ENCODE peak calls at places on chromosome 9, in six cellular contexts. X is ovary, Y is GM12865, Q is mammary epithelial cell, H is astrocyte of the spinal cord, F is neural crest cell. I is an unnamed sample.

GRCh38 chr9:89428901-89429890 is 68.7 kb downstream of the SEMA4D start:
- DNase-seq in X (no peak), Y (peak; percentile 86), Q (no peak), H (no peak), F (no peak), I (no peak)

GRCh38 chr9:26949604-26950003 is 2.6 kb upstream of the PLAA start:
- DNase-seq in X (no peak), Y (no peak), Q (peak; percentile 84), H (no peak), F (no peak), I (no peak)

GRCh38 chr9:18256574-18256973 is 217.4 kb upstream of the ADAMTSL1 start:
- DNase-seq in X (no peak), Y (no peak), Q (no peak), H (peak; percentile 43), F (no peak), I (no peak)

GRCh38 chr9:136858844-136859757 is 7.0 kb downstream of the MAMDC4 start:
- DNase-seq in X (no peak), Y (no peak), Q (peak; percentile 40), H (peak; percentile 41), F (no peak), I (no peak)

GRCh38 chr9:93308676-93309075 is 124.7 kb downstream of the WNK2 start:
- DNase-seq in X (no peak), Y (no peak), Q (no peak), H (no peak), F (no peak), I (no peak)

GRCh38 chr9:22041792-22042191 is 32.7 kb upstream of the CDKN2B start:
- DNase-seq in X (no peak), Y (no peak), Q (peak; percentile 94), H (no peak), F (no peak), I (no peak)

GRCh38 chr9:89477811-89478583 is 19.9 kb downstream of the SEMA4D start:
- DNase-seq in X (peak; percentile 36), Y (peak; percentile 47), Q (peak; percentile 26), H (peak; percentile 83), F (no peak), I (no peak)

GRCh38 chr9:93321220-93321610 is 130.3 kb upstream of the FAM120A start:
- DNase-seq in X (no peak), Y (no peak), Q (no peak), H (no peak), F (no peak), I (no peak)

GRCh38 chr9:135827866-135828580 is 79.3 kb downstream of the CAMSAP1 start:
- DNase-seq in X (no peak), Y (no peak), Q (no peak), H (no peak), F (no peak), I (no peak)

GRCh38 chr9:5551771-5552170 is 41.4 kb downstream of the PDCD1LG2 start:
- DNase-seq in X (no peak), Y (no peak), Q (no peak), H (peak; percentile 37), F (no peak), I (no peak)

GRCh38 chr9:124506931-124507879 is at the start of gene NR5A1:
- DNase-seq in X (peak; percentile 76), Y (no peak), Q (no peak), H (no peak), F (no peak), I (no peak)

GRCh38 chr9:121735792-121736130 is 84.3 kb downstream of the DAB2IP start:
- DNase-seq in X (no peak), Y (no peak), Q (peak; percentile 62), H (no peak), F (no peak), I (no peak)

GRCh38 chr9:126502417-126503332 is 111.1 kb upstream of the LMX1B start:
- DNase-seq in X (no peak), Y (no peak), Q (no peak), H (no peak), F (no peak), I (no peak)

DNA sequence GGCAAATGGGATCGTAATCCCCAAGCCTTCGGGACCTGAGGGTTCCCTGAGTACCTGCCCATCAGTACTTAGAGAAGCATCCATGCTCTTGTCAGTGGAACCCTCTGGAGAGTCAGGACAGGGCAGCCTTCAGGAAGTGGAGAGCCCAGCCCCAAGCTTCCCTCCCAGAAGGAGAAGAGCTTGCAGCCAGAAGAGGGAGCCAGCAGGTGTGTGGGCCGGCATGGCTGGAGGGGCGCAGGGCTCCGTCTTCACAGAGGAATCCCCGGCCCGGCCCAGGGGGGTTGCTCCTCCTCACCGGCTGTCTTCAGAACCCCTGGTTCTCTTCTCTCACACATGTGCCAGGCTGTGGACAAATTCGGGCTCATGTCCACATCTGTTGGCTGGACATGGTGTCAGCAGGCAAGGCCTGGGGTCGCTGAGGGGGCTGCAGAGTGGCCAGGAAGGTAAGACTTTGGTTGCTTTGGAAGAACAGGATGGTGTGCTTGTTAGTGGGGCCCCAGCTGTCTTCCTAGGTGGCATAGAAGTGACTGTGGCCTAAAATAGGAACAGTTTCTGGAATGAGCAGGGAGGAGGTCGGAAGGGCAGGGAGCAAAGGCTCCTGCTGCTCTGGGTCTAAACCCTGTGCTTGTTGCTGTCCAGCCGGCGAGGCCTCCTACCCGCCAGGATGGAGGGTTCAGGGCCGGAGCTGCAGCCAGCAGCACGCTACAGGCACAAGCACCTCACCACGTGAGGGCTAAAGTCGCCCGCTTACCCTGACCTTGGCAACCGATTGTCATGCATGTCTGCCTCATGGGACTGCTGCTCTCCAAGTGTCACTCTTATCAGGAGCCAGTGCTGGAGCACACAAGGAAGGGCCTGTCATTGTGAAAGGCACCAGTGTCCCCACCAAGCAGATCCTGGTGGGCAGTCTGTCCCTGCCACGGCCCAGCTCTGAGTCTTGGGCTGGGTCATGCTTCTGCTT is 58.7 kb upstream of the RXRA start:
- DNase-seq in X (no peak), Y (no peak), Q (no peak), H (no peak), F (no peak), I (no peak)
- TF ChIP-seq CTCF in X (no peak), Y (no peak), Q (peak; percentile 9), H (peak; percentile 11), F (no peak), I (peak; percentile 22)

DNA sequence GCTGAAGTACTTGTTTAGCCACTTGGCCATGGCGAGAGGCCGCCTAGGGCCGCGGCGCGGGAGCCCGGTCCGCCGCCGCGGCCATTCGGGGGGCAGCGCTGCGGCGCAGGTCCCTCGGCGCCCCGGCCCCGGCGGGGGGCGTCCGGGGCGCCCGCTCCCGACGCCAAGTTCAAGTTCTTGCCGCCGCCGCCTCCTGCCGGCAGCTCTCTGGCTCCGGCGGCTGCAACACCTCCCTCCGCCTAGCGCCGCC is 486 bp downstream of the SHB start:
- DNase-seq in X (peak; percentile 38), Y (peak; percentile 67), Q (peak; percentile 57), H (peak; percentile 71), F (peak; percentile 22), I (no peak)
- TF ChIP-seq CTCF in X (no peak), Y (peak; percentile 46), Q (peak; percentile 60), H (peak; percentile 62), F (peak; percentile 58), I (peak; percentile 25)

DNA sequence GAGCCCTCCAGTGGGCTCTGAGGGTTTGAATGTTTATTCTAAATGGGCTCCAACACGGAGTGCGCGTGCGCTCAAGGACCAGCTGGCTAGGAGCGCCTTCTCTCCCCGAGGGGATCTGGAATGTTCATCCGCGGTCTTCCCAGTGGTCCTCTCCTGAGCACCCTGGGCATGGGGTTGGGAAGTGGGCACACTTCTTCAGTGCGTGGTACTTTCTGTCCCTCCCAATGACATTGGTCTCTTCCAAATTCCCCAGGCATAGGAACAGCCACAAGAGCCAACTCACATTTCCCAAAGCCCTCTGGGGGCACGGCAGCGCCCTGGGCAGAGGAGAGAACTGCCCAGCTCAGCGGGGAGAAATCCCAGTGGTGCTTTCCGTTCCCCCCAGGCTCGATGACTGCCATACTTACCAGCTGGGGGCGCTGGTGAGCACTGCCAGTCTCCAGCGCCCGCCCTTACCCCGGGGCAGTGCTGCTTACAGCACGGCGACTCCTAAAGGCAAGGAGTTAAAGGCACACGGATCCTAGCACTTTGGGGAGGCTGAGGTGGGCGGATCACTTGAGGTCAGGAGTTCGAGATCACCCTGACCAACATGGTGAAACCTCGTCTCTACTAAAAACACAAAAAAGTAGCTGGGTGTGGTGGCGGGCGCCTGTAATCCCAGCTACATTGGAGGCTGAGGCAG is 29.9 kb upstream of the OBP2B start:
- DNase-seq in X (peak; percentile 80), Y (peak; percentile 58), Q (peak; percentile 31), H (peak; percentile 8), F (peak; percentile 61), I (peak; percentile 60)
- TF ChIP-seq CTCF in X (peak; percentile 76), Y (peak; percentile 52), Q (peak; percentile 60), H (peak; percentile 60), F (peak; percentile 83), I (peak; percentile 43)

GRCh38 chr9:129221233-129221632 is 43.2 kb upstream of the IER5L start:
- DNase-seq in X (no peak), Y (peak; percentile 78), Q (no peak), H (no peak), F (no peak), I (no peak)
- TF ChIP-seq CTCF in X (no peak), Y (no peak), Q (no peak), H (no peak), F (no peak), I (no peak)